ENCODE peak calls at places on chromosomes 16 and 17, in five cellular contexts. One of them, this sample, is unnamed.

GRCh38 chr16:27529962-27530361 is 19.8 kb downstream of the GTF3C1 start:
- DNase-seq in GM23338: no peak
- DNase-seq in SK-N-SH: no peak
- DNase-seq in Panc1: no peak
- DNase-seq in breast epithelium: no peak
- DNase-seq in this sample: no peak

GRCh38 chr16:79580465-79581200 is 19.9 kb downstream of the MAF start:
- DNase-seq in GM23338: peak
- DNase-seq in SK-N-SH: no peak
- DNase-seq in Panc1: no peak
- DNase-seq in breast epithelium: no peak
- DNase-seq in this sample: no peak

GRCh38 chr16:69481901-69482341 is 57.5 kb downstream of the CYB5B start:
- DNase-seq in GM23338: peak
- DNase-seq in SK-N-SH: no peak
- DNase-seq in Panc1: no peak
- DNase-seq in breast epithelium: peak
- DNase-seq in this sample: peak

GRCh38 chr17:74814453-74814852 is 38.3 kb upstream of the NAT9 start:
- DNase-seq in GM23338: no peak
- DNase-seq in SK-N-SH: peak
- DNase-seq in Panc1: no peak
- DNase-seq in breast epithelium: no peak
- DNase-seq in this sample: no peak

GRCh38 chr16:85172465-85173071 is 60.3 kb upstream of the CIBAR2 start:
- DNase-seq in GM23338: peak
- DNase-seq in SK-N-SH: peak
- DNase-seq in Panc1: peak
- DNase-seq in breast epithelium: no peak
- DNase-seq in this sample: no peak

GRCh38 chr17:76492250-76492988 is 8.8 kb downstream of the RHBDF2 start:
- DNase-seq in GM23338: no peak
- DNase-seq in SK-N-SH: no peak
- DNase-seq in Panc1: no peak
- DNase-seq in breast epithelium: no peak
- DNase-seq in this sample: no peak

GRCh38 chr16:67013823-67014640 is 14.9 kb upstream of the CBFB start:
- DNase-seq in GM23338: peak
- DNase-seq in SK-N-SH: peak
- DNase-seq in Panc1: no peak
- DNase-seq in breast epithelium: peak
- DNase-seq in this sample: peak

GRCh38 chr17:21186399-21187187 is 27.4 kb downstream of the TMEM11 start:
- DNase-seq in GM23338: no peak
- DNase-seq in SK-N-SH: no peak
- DNase-seq in Panc1: no peak
- DNase-seq in breast epithelium: no peak
- DNase-seq in this sample: no peak

GRCh38 chr16:87586201-87586782 is 16.0 kb upstream of the JPH3 start:
- DNase-seq in GM23338: no peak
- DNase-seq in SK-N-SH: no peak
- DNase-seq in Panc1: no peak
- DNase-seq in breast epithelium: no peak
- DNase-seq in this sample: no peak

GRCh38 chr17:9016941-9017552 is 4.3 kb upstream of the NTN1 start:
- DNase-seq in GM23338: no peak
- DNase-seq in SK-N-SH: no peak
- DNase-seq in Panc1: no peak
- DNase-seq in breast epithelium: no peak
- DNase-seq in this sample: no peak

GRCh38 chr17:27009087-27009486 is 284.8 kb upstream of the WSB1 start:
- DNase-seq in GM23338: no peak
- DNase-seq in SK-N-SH: no peak
- DNase-seq in Panc1: no peak
- DNase-seq in breast epithelium: no peak
- DNase-seq in this sample: no peak

GRCh38 chr17:58005728-58006562 is 1.1 kb downstream of the SRSF1 start:
- DNase-seq in GM23338: no peak
- DNase-seq in SK-N-SH: no peak
- DNase-seq in Panc1: no peak
- DNase-seq in breast epithelium: no peak
- DNase-seq in this sample: peak

GRCh38 chr16:1426734-1427451 is 4.0 kb upstream of the PERCC1 start:
- DNase-seq in GM23338: peak
- DNase-seq in SK-N-SH: peak
- DNase-seq in Panc1: no peak
- DNase-seq in breast epithelium: no peak
- DNase-seq in this sample: no peak

GRCh38 chr16:53053967-53054669 is 673 bp upstream of the CHD9 start:
- DNase-seq in GM23338: no peak
- DNase-seq in SK-N-SH: peak
- DNase-seq in Panc1: no peak
- DNase-seq in breast epithelium: no peak
- DNase-seq in this sample: peak

GRCh38 chr17:18184143-18185007 is 747 bp downstream of the ALKBH5 start:
- DNase-seq in GM23338: peak
- DNase-seq in SK-N-SH: no peak
- DNase-seq in Panc1: no peak
- DNase-seq in breast epithelium: peak
- DNase-seq in this sample: peak

GRCh38 chr16:64711596-64711995 is 410.3 kb downstream of the CDH11 start:
- DNase-seq in GM23338: no peak
- DNase-seq in SK-N-SH: no peak
- DNase-seq in Panc1: no peak
- DNase-seq in breast epithelium: no peak
- DNase-seq in this sample: no peak

GRCh38 chr16:4661661-4662060 is 31.7 kb upstream of the NUDT16L1 start:
- DNase-seq in GM23338: no peak
- DNase-seq in SK-N-SH: no peak
- DNase-seq in Panc1: no peak
- DNase-seq in breast epithelium: no peak
- DNase-seq in this sample: no peak

GRCh38 chr17:7166873-7167272 is 12.3 kb downstream of the ASGR1 start:
- DNase-seq in GM23338: no peak
- DNase-seq in SK-N-SH: no peak
- DNase-seq in Panc1: no peak
- DNase-seq in breast epithelium: no peak
- DNase-seq in this sample: no peak

GRCh38 chr17:7167832-7168231 is 11.3 kb downstream of the ASGR1 start:
- DNase-seq in GM23338: no peak
- DNase-seq in SK-N-SH: no peak
- DNase-seq in Panc1: no peak
- DNase-seq in breast epithelium: no peak
- DNase-seq in this sample: no peak
- TF ChIP-seq CTCF in GM23338: no peak
- TF ChIP-seq CTCF in SK-N-SH: no peak
- TF ChIP-seq CTCF in Panc1: no peak
- TF ChIP-seq CTCF in breast epithelium: no peak
- TF ChIP-seq CTCF in this sample: no peak

GRCh38 chr17:2376107-2376506 is 24.8 kb downstream of the MNT start:
- DNase-seq in GM23338: peak
- DNase-seq in SK-N-SH: peak
- DNase-seq in Panc1: no peak
- DNase-seq in breast epithelium: no peak
- DNase-seq in this sample: no peak

GRCh38 chr17:2373179-2373578 is 27.7 kb downstream of the MNT start:
- DNase-seq in GM23338: no peak
- DNase-seq in SK-N-SH: no peak
- DNase-seq in Panc1: no peak
- DNase-seq in breast epithelium: no peak
- DNase-seq in this sample: no peak

GRCh38 chr17:2374549-2375285 is 26.1 kb downstream of the MNT start:
- DNase-seq in GM23338: no peak
- DNase-seq in SK-N-SH: no peak
- DNase-seq in Panc1: no peak
- DNase-seq in breast epithelium: no peak
- DNase-seq in this sample: no peak

GRCh38 chr17:2377659-2378058 is 23.2 kb downstream of the MNT start:
- DNase-seq in GM23338: no peak
- DNase-seq in SK-N-SH: no peak
- DNase-seq in Panc1: no peak
- DNase-seq in breast epithelium: no peak
- DNase-seq in this sample: no peak

GRCh38 chr17:2375406-2375805 is 25.5 kb downstream of the MNT start:
- DNase-seq in GM23338: no peak
- DNase-seq in SK-N-SH: peak
- DNase-seq in Panc1: no peak
- DNase-seq in breast epithelium: no peak
- DNase-seq in this sample: no peak
- TF ChIP-seq POLR2AphosphoS5 in GM23338: no peak
- TF ChIP-seq POLR2AphosphoS5 in SK-N-SH: no peak
- TF ChIP-seq POLR2AphosphoS5 in Panc1: no peak
- TF ChIP-seq POLR2AphosphoS5 in breast epithelium: no peak
- TF ChIP-seq POLR2AphosphoS5 in this sample: no peak

DNA sequence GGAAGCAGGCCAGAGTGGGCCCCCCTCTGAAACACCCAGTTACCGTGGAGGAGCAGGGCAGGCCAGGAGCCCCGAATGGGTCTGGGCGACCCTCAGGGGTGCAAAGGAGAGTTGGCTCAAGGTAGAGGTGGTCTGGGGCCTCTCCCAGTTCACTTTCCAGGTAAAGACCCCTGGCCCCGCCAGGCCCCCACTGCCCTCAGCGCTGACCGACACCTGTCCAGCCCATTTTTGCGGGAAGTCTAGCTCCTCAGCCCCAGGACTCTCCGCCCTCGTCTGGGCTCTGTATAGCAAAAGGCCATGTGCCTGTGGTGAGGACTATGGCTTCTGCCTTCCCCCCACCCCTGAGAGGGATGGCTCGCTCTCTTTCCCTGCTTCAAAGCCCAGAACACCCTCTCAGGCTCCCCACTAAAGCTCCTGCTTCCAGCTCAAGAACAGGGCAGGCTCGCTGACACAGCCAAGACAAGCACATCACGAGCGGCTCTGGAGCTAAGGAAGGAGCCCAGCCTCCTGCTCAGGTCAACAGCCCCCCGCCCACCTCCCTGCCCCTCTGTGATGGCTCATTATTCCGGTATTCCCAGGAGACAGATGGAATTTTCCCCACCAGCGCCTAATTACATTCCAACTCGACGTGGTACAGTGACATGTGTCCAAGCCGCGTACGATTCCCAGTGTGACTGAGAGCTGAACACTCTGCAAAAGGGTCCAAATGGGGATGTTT is 59.4 kb downstream of the RTN4RL1 start:
- DNase-seq in GM23338: no peak
- DNase-seq in SK-N-SH: no peak
- DNase-seq in Panc1: no peak
- DNase-seq in breast epithelium: no peak
- DNase-seq in this sample: no peak
- TF ChIP-seq CTCF in GM23338: no peak
- TF ChIP-seq CTCF in SK-N-SH: no peak
- TF ChIP-seq CTCF in Panc1: no peak
- TF ChIP-seq CTCF in breast epithelium: no peak
- TF ChIP-seq CTCF in this sample: no peak

GRCh38 chr17:16348586-16348985 is 4.7 kb downstream of the CENPV start:
- DNase-seq in GM23338: no peak
- DNase-seq in SK-N-SH: no peak
- DNase-seq in Panc1: no peak
- DNase-seq in breast epithelium: no peak
- DNase-seq in this sample: no peak
- TF ChIP-seq POLR2AphosphoS5 in GM23338: no peak
- TF ChIP-seq POLR2AphosphoS5 in SK-N-SH: no peak
- TF ChIP-seq POLR2AphosphoS5 in Panc1: no peak
- TF ChIP-seq POLR2AphosphoS5 in breast epithelium: no peak
- TF ChIP-seq POLR2AphosphoS5 in this sample: no peak

This sample was measured in prostate gland.